ENCODE peak calls at places on chromosomes 3 and 15, in five cellular contexts. C, K, N, A and V are unnamed samples.

GRCh38 chr3:188788621-188789081 is 383.1 kb upstream of the TPRG1 start:
- DNase-seq in N (peak), K (no peak), C (peak), A (peak), V (peak)

GRCh38 chr3:35639251-35640185 is at the start of gene ARPP21:
- DNase-seq in K (no peak), C (peak), A (peak), N (peak), V (no peak)

GRCh38 chr3:23810342-23811116 is 4.8 kb downstream of the UBE2E1 start:
- DNase-seq in A (no peak), K (no peak), N (no peak), C (peak), V (peak)

GRCh38 chr15:28879551-28879950 is 6.2 kb upstream of the APBA2 start:
- DNase-seq in A (no peak), K (no peak), N (no peak), C (no peak), V (no peak)

GRCh38 chr3:33023176-33024136 is 72.0 kb downstream of the CCR4 start:
- DNase-seq in A (no peak), N (no peak), K (no peak), C (no peak), V (no peak)

GRCh38 chr3:69161587-69162196 is 39.3 kb upstream of the LMOD3 start:
- DNase-seq in K (peak), A (peak), N (peak), C (peak), V (peak)

GRCh38 chr3:112519424-112520001 is 20.2 kb upstream of the BTLA start:
- DNase-seq in N (peak), A (peak), K (peak), C (peak), V (peak)

GRCh38 chr15:35545316-35545824 is 595 bp downstream of the DPH6 start:
- DNase-seq in C (peak), A (peak), K (peak), N (peak), V (peak)

GRCh38 chr3:71629289-71630252 is 46.0 kb upstream of the FOXP1 start:
- DNase-seq in A (peak), K (no peak), N (peak), C (peak), V (peak)

GRCh38 chr3:192063570-192063969 is 602.6 kb downstream of the PYDC2 start:
- DNase-seq in K (no peak), A (no peak), N (no peak), C (peak), V (no peak)

GRCh38 chr15:75508741-75509532 is 57.4 kb upstream of the SIN3A start:
- DNase-seq in K (peak), A (peak), N (peak), C (peak), V (peak)

GRCh38 chr15:94387854-94388441 is 156.6 kb downstream of the MCTP2 start:
- DNase-seq in K (no peak), A (no peak), N (no peak), C (no peak), V (no peak)

GRCh38 chr15:38651328-38652038 is 86.9 kb upstream of the RASGRP1 start:
- DNase-seq in C (no peak), A (no peak), N (no peak), K (no peak), V (no peak)

GRCh38 chr15:65338366-65338765 is 33.9 kb downstream of the RNU5B-1 start:
- DNase-seq in K (no peak), N (no peak), A (no peak), C (no peak), V (no peak)

GRCh38 chr3:14915636-14916222 is 31.7 kb upstream of the NR2C2 start:
- DNase-seq in A (no peak), K (no peak), N (no peak), C (peak), V (no peak)

GRCh38 chr3:53490131-53490474 is 4.3 kb upstream of the CACNA1D start:
- DNase-seq in C (no peak), K (no peak), N (no peak), A (no peak), V (no peak)

GRCh38 chr3:12442654-12443501 is 41.4 kb upstream of the TSEN2 start:
- DNase-seq in N (no peak), A (peak), K (no peak), C (no peak), V (no peak)

GRCh38 chr15:65580287-65580686 is 30.6 kb downstream of the INTS14 start:
- DNase-seq in C (peak), N (peak), K (no peak), A (peak), V (peak)

GRCh38 chr3:105915524-105915923 is 46.7 kb upstream of the CBLB start:
- DNase-seq in N (peak), C (peak), K (no peak), A (no peak), V (no peak)

GRCh38 chr15:101277943-101278564 is 769 bp upstream of the SELENOS start:
- DNase-seq in C (no peak), N (no peak), K (no peak), A (no peak), V (no peak)
- H3K4me3 ChIP-seq in C (peak), N (peak), K (peak), A (peak), V (peak)

DNA sequence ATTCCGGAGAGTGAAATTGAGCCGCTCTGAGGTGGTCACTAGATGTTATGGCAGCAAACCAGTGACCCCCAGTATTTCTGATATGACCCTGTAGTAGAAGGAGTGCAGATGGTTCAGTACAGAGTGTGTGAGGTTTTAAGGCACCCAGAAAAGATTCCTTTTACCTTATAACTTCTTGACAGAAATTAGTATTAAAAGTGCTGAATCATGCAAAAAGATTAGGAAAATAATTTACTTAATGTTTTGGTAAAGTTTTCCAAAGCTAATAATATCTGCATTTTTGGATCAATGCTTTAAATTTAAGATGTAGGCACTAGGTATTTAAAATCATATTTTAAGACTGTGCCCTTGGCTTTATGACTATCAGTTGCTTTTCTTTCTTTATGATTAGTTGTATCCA is 241.8 kb upstream of the TOPAZ1 start:
- DNase-seq in A (no peak), K (no peak), C (no peak), N (no peak), V (no peak)
- H3K4me3 ChIP-seq in A (peak), K (no peak), C (peak), N (peak), V (peak)

GRCh38 chr3:155746703-155747102 is 1.8 kb upstream of the PLCH1 start:
- DNase-seq in N (no peak), C (no peak), K (no peak), A (no peak), V (no peak)
- H3K4me3 ChIP-seq in N (no peak), C (no peak), K (no peak), A (no peak), V (no peak)

DNA sequence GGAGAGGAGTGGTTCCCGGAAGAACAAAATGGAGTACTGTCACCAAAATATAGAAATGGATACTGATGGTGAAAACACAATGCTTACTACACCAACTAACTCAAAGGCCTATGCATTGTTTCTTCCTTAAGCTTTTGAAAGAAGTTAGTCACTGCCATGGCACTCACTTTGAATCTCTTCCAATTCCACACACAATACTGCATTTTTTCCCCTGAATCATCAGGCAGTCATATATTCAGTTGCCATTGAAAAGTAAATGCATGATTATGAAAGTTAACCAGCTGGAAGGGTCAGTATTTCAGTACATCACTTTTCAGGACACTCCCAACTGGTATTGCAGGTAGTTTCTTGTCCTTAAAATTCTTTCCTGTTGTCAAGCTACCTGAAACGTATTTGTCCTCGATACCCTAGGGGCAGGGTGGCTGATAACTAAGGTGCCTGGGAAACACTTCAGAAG is 9.0 kb upstream of the LRRFIP2 start:
- DNase-seq in C (peak), A (peak), N (peak), K (peak), V (peak)
- H3K4me3 ChIP-seq in C (no peak), A (no peak), N (no peak), K (no peak), V (no peak)

DNA sequence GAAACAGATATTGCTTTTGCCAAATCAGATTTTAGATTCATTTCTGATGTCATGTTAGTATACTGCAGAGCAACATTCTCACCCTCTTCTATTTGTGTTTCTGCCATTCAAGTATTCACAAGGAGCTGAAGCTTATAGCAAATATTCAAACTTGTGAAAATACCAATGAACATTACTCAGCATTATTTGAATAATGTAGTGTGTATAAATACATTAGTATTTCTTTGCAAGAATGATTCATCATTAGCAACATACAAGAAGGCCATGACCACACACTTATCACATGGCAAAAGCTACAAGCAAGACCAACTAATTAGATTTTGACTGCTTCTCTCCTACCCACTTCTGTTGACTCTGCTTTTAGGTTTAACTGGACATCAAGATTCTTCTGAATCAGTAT is 124.9 kb downstream of the IGSF11 start:
- DNase-seq in N (no peak), C (no peak), K (no peak), A (no peak), V (no peak)
- H3K4me3 ChIP-seq in N (no peak), C (no peak), K (no peak), A (no peak), V (no peak)